ENCODE peak calls at places on chromosomes 5 and 9, in five cellular contexts. Q is A549; O is effector memory CD4-positive, alpha-beta T cell; P is fibroblast of lung; J is aorta. F is an unnamed sample. For H3K4me1, the result is how much of the 10 kb centered on the place peaks cover.

GRCh38 chr9:93911136-93911745 is 43.9 kb downstream of the BARX1 start:
- DNase-seq in Q (no peak), O (no peak), P (no peak), J (no peak), F (no peak)

GRCh38 chr5:38193015-38193581 is 65.3 kb upstream of the EGFLAM start:
- DNase-seq in Q (peak), O (peak), P (peak), J (peak), F (peak)

GRCh38 chr5:140372971-140373487 is 13.0 kb downstream of the SLC4A9 start:
- DNase-seq in Q (peak), O (peak), P (peak), J (peak), F (peak)

GRCh38 chr9:84317563-84317962 is 23.0 kb downstream of the SLC28A3 start:
- DNase-seq in Q (no peak), O (no peak), P (no peak), J (no peak), F (no peak)

GRCh38 chr5:133398646-133399081 is 213.7 kb downstream of the FSTL4 start:
- DNase-seq in Q (no peak), O (no peak), P (no peak), J (no peak), F (no peak)

GRCh38 chr9:38250279-38251035 is 142.0 kb upstream of the ALDH1B1 start:
- DNase-seq in Q (no peak), O (no peak), P (no peak), J (no peak), F (no peak)

GRCh38 chr9:130597228-130597627 is 17.9 kb downstream of the FUBP3 start:
- DNase-seq in Q (no peak), O (no peak), P (no peak), J (no peak), F (no peak)

GRCh38 chr5:6190838-6191237 is 187.5 kb downstream of the MED10 start:
- DNase-seq in Q (no peak), O (no peak), P (no peak), J (no peak), F (no peak)

GRCh38 chr5:110478899-110479298 is 247.6 kb downstream of the TMEM232 start:
- DNase-seq in Q (no peak), O (no peak), P (peak), J (no peak), F (no peak)

GRCh38 chr5:72525816-72526215 is 18.6 kb upstream of the ZNF366 start:
- DNase-seq in Q (peak), O (no peak), P (peak), J (no peak), F (no peak)

GRCh38 chr5:40688127-40688756 is 8.5 kb downstream of the PTGER4 start:
- DNase-seq in Q (peak), O (peak), P (peak), J (peak), F (peak)

GRCh38 chr5:40689442-40689841 is 9.7 kb downstream of the PTGER4 start:
- DNase-seq in Q (peak), O (no peak), P (peak), J (no peak), F (peak)

GRCh38 chr5:40685952-40686351 is 6.2 kb downstream of the PTGER4 start:
- DNase-seq in Q (no peak), O (no peak), P (no peak), J (no peak), F (no peak)

GRCh38 chr5:40685191-40685590 is 5.5 kb downstream of the PTGER4 start:
- DNase-seq in Q (no peak), O (no peak), P (no peak), J (no peak), F (no peak)

GRCh38 chr5:40687316-40687715 is 7.6 kb downstream of the PTGER4 start:
- DNase-seq in Q (no peak), O (no peak), P (no peak), J (no peak), F (no peak)
- H3K4me3 ChIP-seq in Q (no peak), O (peak), P (no peak), J (no peak), F (no peak)

DNA sequence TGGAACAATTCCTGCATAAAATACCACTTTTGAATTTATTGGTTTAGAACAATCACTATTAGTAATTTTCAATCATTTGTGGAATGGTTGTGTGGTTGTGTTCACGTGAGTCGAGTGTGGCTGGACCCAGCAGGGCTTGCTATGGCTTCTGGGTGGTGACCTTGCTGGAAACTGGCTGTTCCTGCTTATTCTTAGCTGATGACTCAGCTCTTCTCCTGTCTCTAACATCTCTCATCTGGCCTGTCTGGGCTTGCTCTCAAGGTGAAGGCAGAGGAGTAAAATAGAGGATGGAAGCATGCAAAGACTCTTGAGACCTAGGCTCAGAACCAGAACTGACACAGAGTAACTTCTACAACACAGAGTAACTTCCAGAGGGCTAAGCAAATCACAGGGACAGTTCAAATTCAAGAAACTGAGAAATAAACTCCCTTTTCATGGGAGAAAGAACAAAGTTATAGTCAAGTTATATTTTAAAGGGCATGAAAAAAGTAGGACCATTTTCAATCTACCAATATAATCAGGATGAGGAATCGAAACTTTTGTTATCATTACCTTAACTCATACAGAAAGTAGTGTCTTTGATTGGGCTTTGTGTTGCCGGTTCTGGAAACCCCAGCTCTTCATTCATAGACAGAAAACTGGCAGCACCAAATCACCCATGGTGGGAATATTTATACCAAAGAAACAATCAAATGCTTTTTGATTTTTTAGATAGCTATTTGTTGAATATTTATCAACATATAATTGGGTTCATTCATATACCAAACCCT is 665.1 kb downstream of the CDH18 start:
- DNase-seq in Q (peak), O (no peak), P (peak), J (no peak), F (no peak)
- H3K27ac ChIP-seq in Q (peak), O (no peak), P (no peak), J (no peak), F (no peak)

DNA sequence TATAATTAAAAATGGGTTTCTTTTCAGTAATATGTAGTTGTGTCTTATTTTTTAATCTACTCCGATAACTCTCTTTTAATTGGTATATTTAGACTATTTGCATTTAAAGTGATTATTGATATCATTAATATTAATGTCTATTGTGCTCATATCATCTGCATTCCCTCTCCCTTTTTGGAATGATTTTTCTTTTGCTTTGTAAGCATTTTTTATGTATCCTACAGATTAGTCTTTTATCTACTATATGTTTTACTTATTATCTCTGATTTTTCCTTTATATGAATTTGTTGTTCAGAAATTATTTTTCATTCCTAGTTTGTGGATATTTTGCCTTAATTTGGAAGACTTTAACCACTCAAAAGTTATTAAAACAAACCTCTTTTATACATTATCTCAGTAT is 34.0 kb downstream of the NDUFS4 start:
- DNase-seq in Q (no peak), O (no peak), P (no peak), J (no peak), F (no peak)
- H3K4me1 ChIP-seq in Q (under half), O (under half), P (under half), J (under half), F (under half)

GRCh38 chr5:55030220-55030619 is 6.2 kb downstream of the GZMK start:
- DNase-seq in Q (no peak), O (no peak), P (no peak), J (no peak), F (no peak)
- H3K4me3 ChIP-seq in Q (no peak), O (no peak), P (no peak), J (no peak), F (no peak)

GRCh38 chr9:128893354-128893753 is 11.4 kb downstream of the LRRC8A start:
- DNase-seq in Q (no peak), O (no peak), P (no peak), J (no peak), F (no peak)
- H3K27ac ChIP-seq in Q (peak), O (no peak), P (peak), J (peak), F (peak)

DNA sequence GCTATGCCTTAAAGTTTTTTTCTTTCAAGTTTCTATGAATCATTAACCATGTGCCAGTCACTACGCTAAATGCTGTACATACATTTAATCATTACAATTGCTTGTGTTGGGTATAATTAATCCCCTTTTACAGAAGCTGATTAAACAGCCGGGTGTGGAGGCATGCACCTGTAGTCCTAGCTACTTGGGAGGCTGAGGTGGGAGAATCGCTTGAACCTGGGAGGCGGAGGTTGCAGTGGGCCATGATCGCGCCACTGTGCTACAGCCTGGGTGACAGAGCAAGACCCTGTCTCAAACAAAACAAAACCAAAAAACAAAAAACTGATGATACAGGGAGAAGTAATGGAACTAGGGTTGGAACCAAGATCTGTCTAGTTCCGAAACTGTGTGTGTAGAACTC is 1.2 kb upstream of the UBE2R2 start:
- DNase-seq in Q (no peak), O (no peak), P (no peak), J (no peak), F (no peak)
- H3K4me1 ChIP-seq in Q (under half), O (under half), P (under half), J (under half), F (under half)

F was measured in tibial artery.